ENCODE peak calls at places on chromosomes 16 and 17, in four cellular contexts. N is Caco-2, S is PC-3, R is cardiac muscle cell. Z is an unnamed sample.

GRCh38 chr17:58273453-58274104 is 7.2 kb downstream of the MPO start:
- DNase-seq in N (no peak), S (no peak), R (no peak), Z (no peak)

GRCh38 chr16:82011199-82011641 is at the start of gene SDR42E1:
- DNase-seq in N (peak), S (no peak), R (no peak), Z (peak)

GRCh38 chr16:26856271-26856670 is 210.5 kb upstream of the C16orf82 start:
- DNase-seq in N (no peak), S (no peak), R (no peak), Z (no peak)

GRCh38 chr17:29710891-29711418 is 88.2 kb upstream of the CORO6 start:
- DNase-seq in N (peak), S (peak), R (peak), Z (peak)

GRCh38 chr16:26963109-26963508 is 103.6 kb upstream of the C16orf82 start:
- DNase-seq in N (no peak), S (no peak), R (peak), Z (no peak)

GRCh38 chr17:27293359-27293897 is 486 bp upstream of the WSB1 start:
- DNase-seq in N (peak), S (no peak), R (no peak), Z (no peak)

GRCh38 chr17:81696218-81696941 is 6.8 kb upstream of the MRPL12 start:
- DNase-seq in N (no peak), S (no peak), R (no peak), Z (no peak)

GRCh38 chr17:58250344-58251011 is 12.1 kb downstream of the LPO start:
- DNase-seq in N (no peak), S (no peak), R (no peak), Z (no peak)

GRCh38 chr16:12268602-12269001 is 292.1 kb downstream of the SNX29 start:
- DNase-seq in N (peak), S (no peak), R (peak), Z (no peak)

GRCh38 chr17:78176548-78177025 is 8.2 kb downstream of the SYNGR2 start:
- DNase-seq in N (peak), S (peak), R (peak), Z (peak)

GRCh38 chr17:9499041-9499440 is 76.6 kb downstream of the STX8 start:
- DNase-seq in N (no peak), S (no peak), R (no peak), Z (no peak)

GRCh38 chr17:27760069-27760885 is 40.1 kb downstream of the NOS2 start:
- DNase-seq in N (peak), S (peak), R (peak), Z (peak)

GRCh38 chr16:3094289-3095027 is 4.6 kb downstream of the ZSCAN10 start:
- DNase-seq in N (peak), S (peak), R (peak), Z (peak)

GRCh38 chr17:67132366-67132765 is 88.0 kb downstream of the CACNG1 start:
- DNase-seq in N (no peak), S (no peak), R (no peak), Z (no peak)

GRCh38 chr17:74332763-74333220 is 6.8 kb downstream of the KIF19 start:
- DNase-seq in N (no peak), S (no peak), R (no peak), Z (no peak)

GRCh38 chr16:29811896-29812665 is at the start of gene PRRT2:
- DNase-seq in N (peak), S (peak), R (peak), Z (no peak)

GRCh38 chr16:73053379-73054130 is 5.6 kb upstream of the ZFHX3 start:
- DNase-seq in N (no peak), S (peak), R (peak), Z (peak)

GRCh38 chr16:87569601-87570559 is 32.4 kb upstream of the JPH3 start:
- DNase-seq in N (no peak), S (no peak), R (peak), Z (no peak)

GRCh38 chr17:82303944-82304808 is 13.2 kb downstream of the CD7 start:
- DNase-seq in N (no peak), S (no peak), R (peak), Z (no peak)

GRCh38 chr17:5642752-5643151 is 58.4 kb upstream of the NLRP1 start:
- DNase-seq in N (no peak), S (no peak), R (no peak), Z (no peak)

GRCh38 chr17:27155866-27156265 is 138.0 kb upstream of the WSB1 start:
- DNase-seq in N (no peak), S (no peak), R (no peak), Z (no peak)

GRCh38 chr16:87703071-87703470 is 62.7 kb downstream of the KLHDC4 start:
- DNase-seq in N (no peak), S (no peak), R (no peak), Z (no peak)

GRCh38 chr17:13725286-13725990 is 123.7 kb upstream of the HS3ST3A1 start:
- DNase-seq in N (no peak), S (peak), R (peak), Z (no peak)

GRCh38 chr17:69478916-69479315 is 64.4 kb downstream of the MAP2K6 start:
- DNase-seq in N (no peak), S (peak), R (no peak), Z (no peak)

GRCh38 chr17:76207670-76208069 is 32.6 kb downstream of the RNF157 start:
- DNase-seq in N (no peak), S (no peak), R (no peak), Z (no peak)

GRCh38 chr17:56595831-56596740 is 2.6 kb downstream of the NOG start:
- DNase-seq in N (no peak), S (peak), R (no peak), Z (peak)

GRCh38 chr16:50534556-50534955 is 13.6 kb upstream of the NKD1 start:
- DNase-seq in N (no peak), S (no peak), R (no peak), Z (no peak)

GRCh38 chr17:13462161-13462560 is 139.6 kb downstream of the HS3ST3A1 start:
- DNase-seq in N (no peak), S (peak), R (peak), Z (no peak)

GRCh38 chr17:65553646-65554567 is 7.5 kb downstream of the AXIN2 start:
- DNase-seq in N (no peak), S (no peak), R (peak), Z (no peak)

GRCh38 chr16:53541326-53541725 is 38.3 kb upstream of the AKTIP start:
- DNase-seq in N (no peak), S (no peak), R (peak), Z (no peak)

GRCh38 chr16:84117482-84117843 is 721 bp upstream of the MBTPS1 start:
- DNase-seq in N (no peak), S (peak), R (no peak), Z (no peak)

GRCh38 chr17:15883617-15884111 is 61.3 kb upstream of the ADORA2B start:
- DNase-seq in N (no peak), S (peak), R (peak), Z (peak)

GRCh38 chr17:9959377-9959981 is 54.4 kb upstream of the RCVRN start:
- DNase-seq in N (peak), S (peak), R (peak), Z (peak)

GRCh38 chr16:5073279-5073629 is 1.6 kb downstream of the ALG1 start:
- DNase-seq in N (no peak), S (peak), R (no peak), Z (no peak)

GRCh38 chr17:76716146-76716833 is 5.5 kb upstream of the MXRA7 start:
- DNase-seq in N (no peak), S (no peak), R (peak), Z (peak)

GRCh38 chr16:84786605-84787302 is 33.0 kb upstream of the CRISPLD2 start:
- DNase-seq in N (no peak), S (no peak), R (no peak), Z (no peak)

GRCh38 chr17:47941998-47942490 is 673 bp downstream of the PNPO start:
- DNase-seq in N (peak), S (no peak), R (no peak), Z (no peak)

GRCh38 chr17:70313031-70313430 is 143.7 kb downstream of the KCNJ2 start:
- DNase-seq in N (no peak), S (no peak), R (peak), Z (no peak)